ENCODE peak calls at places on chromosome 19, in six cellular contexts. X is MM.1S, V is spleen, C is ascending aorta, T is breast epithelium, L is heart right ventricle. R is an unnamed sample. For H3K4me1, the result is how much of the 10 kb centered on the place peaks cover.

GRCh38 chr19:29843180-29844051 is 31.6 kb downstream of the CCNE1 start:
- DNase-seq in T (no peak), L (peak), X (no peak), C (no peak), V (peak), R (peak)

GRCh38 chr19:42018503-42019193 is 24.6 kb upstream of the ATP1A3 start:
- DNase-seq in L (no peak), X (no peak), T (no peak), V (no peak), C (no peak), R (no peak)

GRCh38 chr19:49840736-49841249 is 10.2 kb upstream of the PTOV1 start:
- DNase-seq in C (no peak), X (no peak), L (no peak), V (no peak), T (no peak), R (no peak)

GRCh38 chr19:8257052-8257443 is 47.9 kb downstream of the CERS4 start:
- DNase-seq in T (no peak), C (no peak), V (no peak), X (no peak), L (no peak), R (no peak)

GRCh38 chr19:16576690-16577530 is 4.7 kb upstream of the SLC35E1 start:
- DNase-seq in T (no peak), L (no peak), X (no peak), C (no peak), V (no peak), R (no peak)

GRCh38 chr19:41476583-41476982 is 33.6 kb downstream of the ERICH4 start:
- DNase-seq in C (no peak), T (no peak), V (no peak), L (no peak), X (no peak), R (no peak)

GRCh38 chr19:51779703-51780102 is 15.3 kb upstream of the FPR3 start:
- DNase-seq in V (no peak), X (no peak), C (no peak), T (no peak), L (no peak), R (no peak)

GRCh38 chr19:8074501-8074900 is 21.9 kb downstream of the CCL25 start:
- DNase-seq in L (no peak), X (no peak), T (no peak), C (no peak), V (no peak), R (no peak)

GRCh38 chr19:38830039-38830733 is 1.4 kb downstream of the ECH1 start:
- DNase-seq in V (no peak), T (no peak), X (no peak), C (no peak), L (no peak), R (no peak)

GRCh38 chr19:16470911-16471811 is 609 bp downstream of the EPS15L1 start:
- DNase-seq in T (no peak), X (peak), L (no peak), C (no peak), V (no peak), R (no peak)

GRCh38 chr19:45643927-45644771 is 5.0 kb upstream of the EML2 start:
- DNase-seq in X (no peak), L (no peak), V (no peak), T (no peak), C (no peak), R (no peak)

GRCh38 chr19:14731200-14731599 is 41.4 kb downstream of the ZNF333 start:
- DNase-seq in L (no peak), C (no peak), X (no peak), V (no peak), T (no peak), R (no peak)

GRCh38 chr19:51727349-51727880 is 3.6 kb upstream of the HAS1 start:
- DNase-seq in T (no peak), V (no peak), X (no peak), L (no peak), C (no peak), R (no peak)

GRCh38 chr19:40237791-40238190 is 11.3 kb upstream of the CCNP start:
- DNase-seq in T (no peak), C (no peak), L (no peak), V (no peak), X (no peak), R (no peak)

GRCh38 chr19:14118165-14119051 is 846 bp upstream of the PRKACA start:
- DNase-seq in X (no peak), L (peak), C (peak), V (peak), T (peak), R (peak)

DNA sequence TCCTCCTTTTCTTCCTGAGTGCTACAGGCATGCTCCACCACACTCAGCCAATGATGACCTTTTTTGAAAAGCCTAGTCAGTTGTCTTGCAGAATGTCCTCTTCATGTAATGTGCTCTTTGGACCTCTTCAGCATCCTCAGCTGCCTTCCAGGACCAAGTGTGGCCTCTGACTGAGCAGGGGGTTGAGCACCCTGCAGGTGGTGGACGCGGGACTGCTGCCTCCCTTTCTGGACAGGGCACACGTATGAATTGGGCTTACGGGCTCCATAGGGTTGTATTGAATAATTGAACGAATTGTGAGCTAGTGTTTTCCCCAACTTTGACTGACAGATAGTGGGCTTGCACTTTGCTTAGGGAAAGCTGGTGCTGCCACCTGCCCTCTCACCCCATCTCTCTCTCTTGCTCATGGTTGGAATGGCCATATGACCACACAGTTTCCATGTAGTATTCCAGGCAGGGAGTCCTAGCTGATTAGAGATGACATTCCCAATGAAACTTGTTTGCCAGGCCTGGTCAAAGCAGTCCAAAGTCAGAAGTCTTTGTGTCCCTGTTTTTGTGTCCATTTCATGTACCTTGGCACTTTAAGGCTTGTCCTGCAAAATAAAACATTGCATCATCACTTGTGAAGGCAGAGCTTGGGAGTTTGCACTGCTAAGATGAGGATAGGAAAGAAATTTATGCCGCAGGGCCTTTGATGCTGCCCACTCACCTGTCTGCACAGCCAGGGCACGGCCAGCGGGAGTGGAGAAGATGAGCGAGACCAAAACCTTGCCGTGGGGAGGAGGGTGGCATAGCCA is 76.3 kb upstream of the NPAS1 start:
- DNase-seq in V (no peak), L (no peak), X (no peak), C (no peak), T (no peak), R (no peak)
- H3K27ac ChIP-seq in V (no peak), L (no peak), X (no peak), C (peak), T (peak), R (no peak)

GRCh38 chr19:33705090-33705847 is 83.5 kb downstream of the CHST8 start:
- DNase-seq in L (no peak), T (no peak), X (no peak), C (no peak), V (peak), R (no peak)
- H3K4me1 ChIP-seq in L (under half), T (under half), X (under half), C (under half), V (under half), R (under half)

DNA sequence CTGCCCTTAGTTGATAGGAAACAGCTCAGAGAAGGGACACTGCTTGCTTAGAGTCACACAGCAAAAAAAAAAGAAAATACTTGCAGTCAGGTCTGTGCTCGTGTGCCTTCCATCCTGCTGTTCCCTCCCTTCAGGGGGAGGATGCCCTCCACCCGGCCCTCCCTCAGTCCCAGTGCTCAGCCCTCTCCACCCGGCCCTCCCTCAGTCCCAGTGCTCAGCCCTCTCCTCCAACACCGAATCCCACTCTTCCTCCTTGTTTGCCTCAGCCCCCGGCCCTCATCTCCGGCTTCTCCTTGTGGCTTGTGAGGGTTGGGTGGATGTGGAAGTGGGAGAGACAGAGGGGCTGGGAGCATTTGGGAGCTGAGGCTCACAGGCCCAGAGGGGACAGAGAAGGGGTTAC is 5.8 kb downstream of the TFPT start:
- DNase-seq in T (no peak), X (no peak), C (no peak), V (no peak), L (no peak), R (no peak)
- TF ChIP-seq CTCF in T (no peak), X (no peak), C (no peak), V (no peak), L (no peak), R (no peak)

GRCh38 chr19:54502518-54503048 is at the start of gene LAIR2:
- DNase-seq in C (no peak), V (no peak), X (no peak), T (no peak), L (no peak), R (no peak)
- H3K27ac ChIP-seq in C (no peak), V (no peak), X (no peak), T (no peak), L (no peak), R (no peak)

GRCh38 chr19:1569997-1570396 is 1.9 kb upstream of the MEX3D start:
- DNase-seq in C (no peak), L (no peak), V (no peak), T (no peak), X (no peak), R (no peak)

GRCh38 chr19:1572795-1573194 is 4.7 kb upstream of the MEX3D start:
- DNase-seq in X (no peak), T (no peak), C (no peak), V (no peak), L (no peak), R (no peak)

GRCh38 chr19:1568320-1569019 is at the start of gene MEX3D:
- DNase-seq in C (peak), L (peak), V (peak), T (peak), X (peak), R (peak)

GRCh38 chr19:1571358-1571757 is 3.2 kb upstream of the MEX3D start:
- DNase-seq in C (no peak), T (no peak), V (no peak), X (no peak), L (no peak), R (no peak)

DNA sequence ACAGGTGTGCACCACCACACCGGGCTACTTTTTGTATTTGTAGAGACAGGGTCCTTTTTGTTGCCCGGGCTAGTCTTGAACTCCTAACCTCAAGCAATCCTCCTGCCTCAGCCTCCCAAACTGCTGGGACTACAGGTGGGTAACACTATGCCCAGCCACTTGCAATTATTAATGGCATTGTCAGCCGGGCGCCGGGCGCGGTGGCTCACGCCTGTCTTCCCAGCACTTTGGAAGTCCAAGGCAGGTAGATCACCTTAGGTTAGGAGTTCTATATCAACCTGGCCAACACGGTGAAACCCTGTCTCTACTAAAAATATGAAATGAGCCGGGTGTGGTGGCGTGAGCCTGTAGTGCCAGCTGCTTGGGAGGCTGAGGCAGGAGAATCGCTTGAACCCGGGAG is 2.7 kb upstream of the MEX3D start:
- DNase-seq in T (no peak), C (no peak), X (no peak), V (no peak), L (no peak), R (no peak)
- H3K4me1 ChIP-seq in T (under half), C (under half), X (under half), V (under half), L (under half), R (under half)

DNA sequence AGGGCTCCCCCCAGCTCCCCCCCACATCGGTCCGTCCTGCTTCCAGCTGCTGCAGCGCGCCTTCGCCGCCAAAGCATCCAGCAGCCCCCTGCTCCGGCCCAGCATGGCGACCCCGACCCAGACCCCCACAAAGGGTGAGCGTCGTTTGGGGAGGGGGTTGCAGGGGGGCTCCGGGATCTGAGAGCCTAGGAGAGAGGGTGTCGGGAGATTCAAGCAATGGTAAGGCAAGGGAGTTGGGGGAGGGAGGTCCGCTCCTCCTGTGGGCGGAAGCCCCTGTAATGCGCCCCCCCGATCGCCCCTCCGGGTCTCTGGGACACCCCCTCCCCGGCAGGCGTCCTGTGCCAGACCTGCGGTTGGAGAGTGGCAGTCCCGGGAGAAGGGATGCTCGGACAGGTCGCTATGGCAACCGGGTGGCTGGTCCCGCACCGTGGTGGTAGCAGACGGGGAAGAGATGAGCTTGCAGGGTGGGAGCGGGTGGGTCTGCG is at the start of gene FXYD7:
- DNase-seq in T (no peak), V (no peak), X (no peak), C (no peak), L (no peak), R (no peak)
- TF ChIP-seq CTCF in T (no peak), V (peak), X (no peak), C (no peak), L (peak), R (peak)

DNA sequence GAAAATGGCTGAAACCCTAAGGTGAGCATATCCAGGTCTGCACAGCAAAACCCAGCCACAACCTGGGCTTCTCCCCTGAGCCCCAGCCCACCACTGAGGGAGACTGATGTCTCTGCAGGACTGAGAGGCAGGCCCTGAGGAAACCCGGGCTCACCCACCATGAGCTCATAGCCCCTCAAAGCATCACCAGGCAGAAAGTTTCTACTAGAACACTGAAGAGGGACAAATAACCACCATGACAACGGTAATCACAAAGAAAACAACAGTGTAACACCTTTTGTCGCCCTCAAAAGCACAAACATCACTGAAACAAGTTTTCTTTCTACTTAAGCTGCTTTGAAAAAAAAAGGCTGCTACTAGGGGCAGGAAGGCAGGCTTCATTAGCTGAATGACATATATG is 29.8 kb downstream of the TSHZ3 start:
- DNase-seq in V (no peak), T (no peak), C (no peak), X (no peak), L (no peak), R (no peak)
- H3K27ac ChIP-seq in V (no peak), T (no peak), C (no peak), X (no peak), L (no peak), R (no peak)

GRCh38 chr19:18514800-18515682 is 6.8 kb downstream of the ELL start:
- DNase-seq in X (no peak), C (peak), V (peak), T (peak), L (peak), R (no peak)

GRCh38 chr19:18518639-18519038 is 3.2 kb downstream of the ELL start:
- DNase-seq in C (no peak), X (no peak), V (no peak), L (no peak), T (no peak), R (no peak)

GRCh38 chr19:18515959-18516358 is 5.9 kb downstream of the ELL start:
- DNase-seq in X (no peak), T (no peak), C (no peak), L (no peak), V (no peak), R (no peak)

GRCh38 chr19:18519962-18520847 is 1.7 kb downstream of the ELL start:
- DNase-seq in C (peak), V (peak), L (peak), T (peak), X (peak), R (peak)

DNA sequence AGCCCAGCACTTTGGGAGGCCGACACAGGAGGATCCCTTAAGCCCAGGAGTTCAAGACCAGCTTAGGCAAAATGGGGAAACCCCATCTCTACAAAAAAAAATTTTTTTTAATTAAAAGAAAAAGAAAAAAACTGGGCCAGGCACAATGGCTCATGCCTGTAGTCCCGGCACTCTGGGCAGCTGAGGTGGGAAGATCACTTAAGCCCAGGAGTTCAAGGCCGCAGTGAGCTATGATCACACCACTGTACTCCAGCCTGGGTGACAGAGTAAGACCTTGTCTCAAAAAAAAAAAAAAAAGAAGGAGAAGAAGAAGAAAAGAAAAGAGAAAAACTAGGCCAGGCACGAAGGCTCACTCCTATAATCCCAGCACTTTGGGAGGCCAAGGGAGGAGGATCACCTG is 4.3 kb downstream of the ELL start:
- DNase-seq in C (no peak), V (no peak), L (no peak), X (no peak), T (no peak), R (no peak)
- H3K4me1 ChIP-seq in C (under half), V (under half), L (half or more), X (under half), T (under half), R (under half)